ENCODE peak calls at places on chromosomes 6 and 20, in ten cellular contexts. W is AG20443; Z is amygdala; T is stimulated activated naive B cell treated with anti-CD40 and anti-IgM and Interleukin-4, amounts not matched to agents 10 μg/mL and 1 μg/mL and 100 μg/mL, for 72 hours; V is activated naive CD4-positive, alpha-beta T cell treated with Interleukin-2 at 50 U/mL for 16 hours; G is skeletal muscle cell; O is activated T-cell treated with anti-CD3 and anti-CD28 coated beads, Interleukin-2, amount 50 U/mL, for 4 hours; B is GM13976; L is caudate nucleus; I is K562. Q is an unnamed sample.

GRCh38 chr6:29626948-29627761 is 5.8 kb downstream of the GABBR1 start:
- DNase-seq in O (no peak), L (no peak), T (no peak), G (no peak), W (no peak), V (no peak), I (peak; percentile 35), B (no peak), Z (no peak), Q (no peak)

GRCh38 chr20:9054176-9054575 is 14.7 kb upstream of the PLCB4 start:
- DNase-seq in O (no peak), G (no peak), Z (no peak), V (no peak), L (no peak), I (no peak), T (no peak), W (peak; percentile 27), B (no peak), Q (no peak)

GRCh38 chr20:5845686-5846651 is 95.8 kb downstream of the SHLD1 start:
- DNase-seq in L (no peak), O (no peak), B (no peak), W (no peak), T (no peak), Z (no peak), I (no peak), G (no peak), V (no peak), Q (no peak)

GRCh38 chr6:121726596-121726995 is 291.1 kb downstream of the GJA1 start:
- DNase-seq in G (no peak), B (no peak), V (no peak), T (no peak), I (no peak), W (no peak), L (no peak), O (no peak), Z (no peak), Q (no peak)

GRCh38 chr6:155185544-155185943 is 78.3 kb upstream of the CLDN20 start:
- DNase-seq in O (no peak), Z (no peak), G (no peak), I (no peak), L (no peak), T (no peak), W (peak; percentile 27), B (no peak), V (peak; percentile 17), Q (no peak)

GRCh38 chr6:132712366-132712765 is 1.5 kb downstream of the VNN1 start:
- DNase-seq in W (peak; percentile 35), B (no peak), I (no peak), Z (no peak), V (no peak), T (no peak), L (no peak), G (no peak), O (no peak), Q (no peak)

GRCh38 chr6:113011803-113012202 is 664.7 kb downstream of the RFPL4B start:
- DNase-seq in V (no peak), O (no peak), I (no peak), Z (no peak), B (no peak), W (peak; percentile 14), L (no peak), G (no peak), T (no peak), Q (no peak)

GRCh38 chr20:62822239-62822787 is 5.5 kb downstream of the COL9A3 start:
- DNase-seq in W (no peak), G (no peak), B (no peak), I (no peak), T (no peak), L (no peak), Z (no peak), O (no peak), V (no peak), Q (no peak)

GRCh38 chr20:33399924-33400323 is 1.4 kb downstream of the CDK5RAP1 start:
- DNase-seq in I (no peak), Z (no peak), G (no peak), O (no peak), V (no peak), L (no peak), W (no peak), B (no peak), T (no peak), Q (no peak)

GRCh38 chr6:90194371-90194841 is 102.2 kb downstream of the BACH2 start:
- DNase-seq in G (peak; percentile 41), W (peak; percentile 68), B (no peak), O (no peak), Z (no peak), I (no peak), L (no peak), T (no peak), V (no peak), Q (no peak)

GRCh38 chr20:38133680-38134426 is 31.2 kb downstream of the TGM2 start:
- DNase-seq in Z (no peak), L (no peak), O (no peak), B (no peak), I (no peak), G (no peak), T (no peak), V (no peak), W (no peak), Q (no peak)

GRCh38 chr20:63738687-63739128 is 868 bp upstream of the SLC2A4RG start:
- DNase-seq in I (peak; percentile 67), W (no peak), V (peak; percentile 28), Z (no peak), G (peak; percentile 4), L (no peak), T (no peak), O (no peak), B (peak; percentile 33), Q (peak; percentile 81)

GRCh38 chr20:6632187-6632586 is 135.3 kb upstream of the BMP2 start:
- DNase-seq in I (no peak), B (no peak), V (no peak), G (no peak), Z (no peak), W (no peak), O (no peak), T (no peak), L (no peak), Q (no peak)

GRCh38 chr6:43511824-43512415 is 1.8 kb upstream of the LRRC73 start:
- DNase-seq in W (no peak), V (no peak), Z (no peak), I (no peak), G (no peak), L (no peak), B (no peak), O (no peak), T (no peak), Q (no peak)

GRCh38 chr20:16368645-16369292 is 204.5 kb downstream of the KIF16B start:
- DNase-seq in G (peak; percentile 29), L (no peak), O (no peak), Z (no peak), W (no peak), T (no peak), I (no peak), V (no peak), B (no peak), Q (no peak)

GRCh38 chr6:161429921-161430490 is 156.1 kb upstream of the AGPAT4 start:
- DNase-seq in V (no peak), W (no peak), O (no peak), I (no peak), G (peak; percentile 28), L (no peak), B (no peak), Z (no peak), T (no peak), Q (no peak)

GRCh38 chr6:143955971-143956370 is 52.1 kb downstream of the PLAGL1 start:
- DNase-seq in W (no peak), I (no peak), T (no peak), L (no peak), Z (no peak), G (no peak), O (no peak), B (no peak), V (no peak), Q (no peak)

GRCh38 chr6:149860513-149860833 is 3.7 kb downstream of the LRP11 start:
- DNase-seq in T (no peak), V (no peak), B (no peak), L (no peak), G (no peak), Z (no peak), I (no peak), W (no peak), O (no peak), Q (no peak)

GRCh38 chr6:10855233-10855632 is 16.9 kb upstream of the MAK start:
- DNase-seq in G (no peak), W (no peak), B (no peak), V (no peak), Z (no peak), L (no peak), T (no peak), I (no peak), O (no peak), Q (no peak)

GRCh38 chr6:132399376-132400074 is 1.8 kb downstream of the MOXD1 start:
- DNase-seq in W (peak; percentile 17), Z (no peak), L (no peak), O (no peak), G (peak; percentile 55), B (no peak), V (no peak), T (no peak), I (no peak), Q (no peak)

GRCh38 chr20:46660487-46660886 is 9.2 kb upstream of the SLC13A3 start:
- DNase-seq in G (no peak), B (no peak), Z (no peak), I (no peak), L (no peak), W (no peak), V (no peak), O (no peak), T (no peak), Q (no peak)

GRCh38 chr6:158852312-158853071 is 33.3 kb upstream of the EZR start:
- DNase-seq in W (no peak), I (no peak), B (no peak), T (no peak), V (peak; percentile 16), L (no peak), O (no peak), Z (no peak), G (no peak), Q (no peak)

GRCh38 chr6:39791311-39791710 is 865 bp upstream of the DAAM2 start:
- DNase-seq in Z (no peak), O (no peak), W (peak; percentile 25), B (no peak), T (no peak), I (no peak), V (no peak), G (no peak), L (no peak), Q (no peak)

GRCh38 chr6:91994787-91995186 is 1407.9 kb upstream of the MAP3K7 start:
- DNase-seq in Z (no peak), O (no peak), W (no peak), G (no peak), V (no peak), T (no peak), I (no peak), L (no peak), B (no peak), Q (no peak)

Q was measured in right lobe of liver.